ENCODE peak calls at places on chromosomes 1 and 21, in seven cellular contexts. One of them, this sample, is unnamed. For H3K9me3, the result is how much of the 10 kb centered on the place peaks cover.

GRCh38 chr1:237834048-237834447 is 56.7 kb downstream of the ZP4 start:
- DNase-seq in naive thymus-derived CD4-positive, alpha-beta T cell: no peak
- DNase-seq in adrenal gland: no peak
- DNase-seq in endothelial cell of umbilical vein: no peak
- DNase-seq in IMR-90: no peak
- DNase-seq in lung: no peak
- DNase-seq in uterus: no peak
- DNase-seq in this sample: no peak

GRCh38 chr1:88661188-88661587 is 22.9 kb upstream of the PKN2 start:
- DNase-seq in naive thymus-derived CD4-positive, alpha-beta T cell: no peak
- DNase-seq in adrenal gland: no peak
- DNase-seq in endothelial cell of umbilical vein: no peak
- DNase-seq in IMR-90: no peak
- DNase-seq in lung: no peak
- DNase-seq in uterus: no peak
- DNase-seq in this sample: no peak

GRCh38 chr1:183630748-183631147 is 4.8 kb downstream of the ARPC5 start:
- DNase-seq in naive thymus-derived CD4-positive, alpha-beta T cell: no peak
- DNase-seq in adrenal gland: no peak
- DNase-seq in endothelial cell of umbilical vein: no peak
- DNase-seq in IMR-90: peak
- DNase-seq in lung: no peak
- DNase-seq in uterus: no peak
- DNase-seq in this sample: no peak

GRCh38 chr1:112605633-112606327 is 13.2 kb downstream of the ST7L start:
- DNase-seq in naive thymus-derived CD4-positive, alpha-beta T cell: no peak
- DNase-seq in adrenal gland: no peak
- DNase-seq in endothelial cell of umbilical vein: no peak
- DNase-seq in IMR-90: no peak
- DNase-seq in lung: no peak
- DNase-seq in uterus: no peak
- DNase-seq in this sample: no peak

GRCh38 chr21:43687566-43688395 is 28.4 kb downstream of the RRP1B start:
- DNase-seq in naive thymus-derived CD4-positive, alpha-beta T cell: no peak
- DNase-seq in adrenal gland: no peak
- DNase-seq in endothelial cell of umbilical vein: no peak
- DNase-seq in IMR-90: no peak
- DNase-seq in lung: no peak
- DNase-seq in uterus: no peak
- DNase-seq in this sample: no peak

GRCh38 chr21:32771134-32771523 is 426 bp downstream of the PAXBP1 start:
- DNase-seq in naive thymus-derived CD4-positive, alpha-beta T cell: peak
- DNase-seq in adrenal gland: peak
- DNase-seq in endothelial cell of umbilical vein: no peak
- DNase-seq in IMR-90: peak
- DNase-seq in lung: peak
- DNase-seq in uterus: peak
- DNase-seq in this sample: peak

GRCh38 chr1:59180715-59181114 is 116.2 kb upstream of the FGGY start:
- DNase-seq in naive thymus-derived CD4-positive, alpha-beta T cell: no peak
- DNase-seq in adrenal gland: no peak
- DNase-seq in endothelial cell of umbilical vein: no peak
- DNase-seq in IMR-90: peak
- DNase-seq in lung: no peak
- DNase-seq in uterus: no peak
- DNase-seq in this sample: no peak

GRCh38 chr21:32585970-32586369 is 647 bp upstream of the TCP10L start:
- DNase-seq in naive thymus-derived CD4-positive, alpha-beta T cell: no peak
- DNase-seq in adrenal gland: no peak
- DNase-seq in endothelial cell of umbilical vein: no peak
- DNase-seq in IMR-90: no peak
- DNase-seq in lung: no peak
- DNase-seq in uterus: no peak
- DNase-seq in this sample: no peak

GRCh38 chr1:50023292-50024159 is at the start of gene AGBL4:
- DNase-seq in naive thymus-derived CD4-positive, alpha-beta T cell: no peak
- DNase-seq in adrenal gland: peak
- DNase-seq in endothelial cell of umbilical vein: peak
- DNase-seq in IMR-90: no peak
- DNase-seq in lung: peak
- DNase-seq in uterus: peak
- DNase-seq in this sample: peak

GRCh38 chr1:70034403-70034802 is 171.0 kb downstream of the LRRC40 start:
- DNase-seq in naive thymus-derived CD4-positive, alpha-beta T cell: no peak
- DNase-seq in adrenal gland: no peak
- DNase-seq in endothelial cell of umbilical vein: peak
- DNase-seq in IMR-90: peak
- DNase-seq in lung: no peak
- DNase-seq in uterus: no peak
- DNase-seq in this sample: no peak

GRCh38 chr1:25918615-25919014 is 12.4 kb upstream of the STMN1 start:
- DNase-seq in naive thymus-derived CD4-positive, alpha-beta T cell: no peak
- DNase-seq in adrenal gland: no peak
- DNase-seq in endothelial cell of umbilical vein: no peak
- DNase-seq in IMR-90: no peak
- DNase-seq in lung: no peak
- DNase-seq in uterus: no peak
- DNase-seq in this sample: no peak

GRCh38 chr21:43727571-43728466 is 8.9 kb downstream of the PDXK start:
- DNase-seq in naive thymus-derived CD4-positive, alpha-beta T cell: no peak
- DNase-seq in adrenal gland: peak
- DNase-seq in endothelial cell of umbilical vein: no peak
- DNase-seq in IMR-90: peak
- DNase-seq in lung: peak
- DNase-seq in uterus: peak
- DNase-seq in this sample: peak

GRCh38 chr1:9281071-9281827 is 11.4 kb upstream of the SPSB1 start:
- DNase-seq in naive thymus-derived CD4-positive, alpha-beta T cell: no peak
- DNase-seq in adrenal gland: no peak
- DNase-seq in endothelial cell of umbilical vein: no peak
- DNase-seq in IMR-90: no peak
- DNase-seq in lung: no peak
- DNase-seq in uterus: no peak
- DNase-seq in this sample: no peak

GRCh38 chr1:48572632-48573258 is 100.7 kb upstream of the SPATA6 start:
- DNase-seq in naive thymus-derived CD4-positive, alpha-beta T cell: no peak
- DNase-seq in adrenal gland: peak
- DNase-seq in endothelial cell of umbilical vein: peak
- DNase-seq in IMR-90: peak
- DNase-seq in lung: peak
- DNase-seq in uterus: peak
- DNase-seq in this sample: peak

GRCh38 chr1:98672184-98672583 is 10.7 kb downstream of the SNX7 start:
- DNase-seq in naive thymus-derived CD4-positive, alpha-beta T cell: no peak
- DNase-seq in adrenal gland: no peak
- DNase-seq in endothelial cell of umbilical vein: no peak
- DNase-seq in IMR-90: no peak
- DNase-seq in lung: no peak
- DNase-seq in uterus: no peak
- DNase-seq in this sample: no peak

GRCh38 chr1:247390996-247391395 is 25.0 kb upstream of the NLRP3 start:
- DNase-seq in naive thymus-derived CD4-positive, alpha-beta T cell: no peak
- DNase-seq in adrenal gland: no peak
- DNase-seq in endothelial cell of umbilical vein: no peak
- DNase-seq in IMR-90: no peak
- DNase-seq in lung: no peak
- DNase-seq in uterus: no peak
- DNase-seq in this sample: no peak

GRCh38 chr1:158067651-158068050 is 74.2 kb downstream of the KIRREL1 start:
- DNase-seq in naive thymus-derived CD4-positive, alpha-beta T cell: no peak
- DNase-seq in adrenal gland: peak
- DNase-seq in endothelial cell of umbilical vein: no peak
- DNase-seq in IMR-90: peak
- DNase-seq in lung: no peak
- DNase-seq in uterus: no peak
- DNase-seq in this sample: no peak

GRCh38 chr21:44853601-44854390 is 19.7 kb downstream of the PTTG1IP start:
- DNase-seq in naive thymus-derived CD4-positive, alpha-beta T cell: no peak
- DNase-seq in adrenal gland: no peak
- DNase-seq in endothelial cell of umbilical vein: no peak
- DNase-seq in IMR-90: no peak
- DNase-seq in lung: no peak
- DNase-seq in uterus: no peak
- DNase-seq in this sample: no peak

DNA sequence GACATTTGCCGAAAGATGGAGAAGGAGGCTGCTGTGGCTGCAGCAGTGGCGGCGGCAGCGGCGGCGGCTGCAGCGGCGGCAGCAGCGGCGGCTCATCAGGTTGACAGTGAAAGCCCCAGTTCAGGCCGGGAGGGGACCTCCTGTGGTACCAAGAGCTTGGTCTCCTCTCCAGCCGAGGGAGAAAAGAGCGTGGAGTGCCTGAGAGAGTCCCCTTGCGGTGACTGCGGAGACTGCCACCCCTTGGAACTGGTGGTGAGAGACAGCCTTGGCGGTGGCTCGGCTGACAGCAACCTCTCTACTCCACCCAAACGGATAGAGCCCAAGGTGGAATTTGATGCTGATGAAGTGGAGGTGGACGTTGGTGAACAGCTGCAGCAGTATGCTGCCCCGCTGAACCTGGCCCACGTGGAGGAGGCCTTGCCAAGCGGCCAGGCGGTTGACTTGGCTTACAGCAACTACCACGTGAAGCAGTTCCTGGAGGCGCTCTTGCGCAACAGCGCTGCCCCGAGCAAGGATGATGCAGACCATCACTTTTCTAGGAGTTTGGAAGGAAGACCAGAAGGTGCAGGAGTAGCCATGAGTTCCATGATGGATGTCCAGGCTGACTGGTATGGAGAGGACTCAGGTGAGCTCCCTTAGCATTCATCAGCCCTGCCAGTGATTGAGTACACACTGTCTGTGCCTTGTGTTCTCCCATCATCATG is 6.3 kb downstream of the ZBTB8B start:
- DNase-seq in naive thymus-derived CD4-positive, alpha-beta T cell: no peak
- DNase-seq in adrenal gland: no peak
- DNase-seq in endothelial cell of umbilical vein: no peak
- DNase-seq in IMR-90: no peak
- DNase-seq in lung: no peak
- DNase-seq in uterus: no peak
- DNase-seq in this sample: no peak
- H3K27ac ChIP-seq in naive thymus-derived CD4-positive, alpha-beta T cell: no peak
- H3K27ac ChIP-seq in adrenal gland: no peak
- H3K27ac ChIP-seq in endothelial cell of umbilical vein: no peak
- H3K27ac ChIP-seq in IMR-90: no peak
- H3K27ac ChIP-seq in lung: no peak
- H3K27ac ChIP-seq in uterus: no peak
- H3K27ac ChIP-seq in this sample: no peak

DNA sequence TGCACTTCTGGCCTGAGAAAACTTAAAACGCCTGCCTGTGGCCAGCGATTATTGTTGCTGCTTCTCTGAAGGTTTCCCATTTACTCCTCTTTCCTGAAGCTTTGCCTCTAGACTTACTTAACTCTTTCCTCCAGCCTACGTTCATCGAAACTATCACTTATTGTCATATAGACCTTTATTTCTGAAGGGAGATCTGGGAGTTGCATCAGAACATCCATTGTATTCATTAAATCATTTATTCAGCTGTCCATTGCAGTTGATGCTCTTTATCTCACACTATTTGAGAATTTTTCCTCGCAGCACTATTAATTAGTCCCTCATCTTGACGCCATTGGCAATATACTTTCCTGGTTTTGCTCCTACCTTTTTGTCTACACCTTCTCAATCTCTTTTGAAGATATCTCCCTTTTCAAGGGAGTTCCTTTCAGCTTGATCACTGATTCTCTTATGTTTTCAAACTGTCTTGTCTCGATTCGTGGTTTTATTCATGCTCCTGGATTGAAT is 730 bp upstream of the LRIF1 start:
- DNase-seq in naive thymus-derived CD4-positive, alpha-beta T cell: no peak
- DNase-seq in adrenal gland: no peak
- DNase-seq in endothelial cell of umbilical vein: no peak
- DNase-seq in IMR-90: no peak
- DNase-seq in lung: no peak
- DNase-seq in uterus: no peak
- DNase-seq in this sample: no peak
- H3K9me3 ChIP-seq in naive thymus-derived CD4-positive, alpha-beta T cell: under half
- H3K9me3 ChIP-seq in adrenal gland: under half
- H3K9me3 ChIP-seq in endothelial cell of umbilical vein: under half
- H3K9me3 ChIP-seq in IMR-90: under half
- H3K9me3 ChIP-seq in lung: under half
- H3K9me3 ChIP-seq in uterus: under half
- H3K9me3 ChIP-seq in this sample: under half

GRCh38 chr1:209642817-209643216 is 9.4 kb downstream of the LAMB3 start:
- DNase-seq in naive thymus-derived CD4-positive, alpha-beta T cell: no peak
- DNase-seq in adrenal gland: no peak
- DNase-seq in endothelial cell of umbilical vein: no peak
- DNase-seq in IMR-90: no peak
- DNase-seq in lung: no peak
- DNase-seq in uterus: no peak
- DNase-seq in this sample: no peak
- H3K27ac ChIP-seq in naive thymus-derived CD4-positive, alpha-beta T cell: no peak
- H3K27ac ChIP-seq in adrenal gland: peak
- H3K27ac ChIP-seq in endothelial cell of umbilical vein: no peak
- H3K27ac ChIP-seq in IMR-90: no peak
- H3K27ac ChIP-seq in lung: peak
- H3K27ac ChIP-seq in uterus: peak
- H3K27ac ChIP-seq in this sample: peak

GRCh38 chr1:4088676-4089075 is 188.6 kb upstream of the C1orf174 start:
- DNase-seq in naive thymus-derived CD4-positive, alpha-beta T cell: no peak
- DNase-seq in adrenal gland: no peak
- DNase-seq in endothelial cell of umbilical vein: no peak
- DNase-seq in IMR-90: no peak
- DNase-seq in lung: no peak
- DNase-seq in uterus: no peak
- DNase-seq in this sample: no peak
- H3K9me3 ChIP-seq in naive thymus-derived CD4-positive, alpha-beta T cell: under half
- H3K9me3 ChIP-seq in adrenal gland: under half
- H3K9me3 ChIP-seq in endothelial cell of umbilical vein: under half
- H3K9me3 ChIP-seq in IMR-90: half or more
- H3K9me3 ChIP-seq in lung: under half
- H3K9me3 ChIP-seq in uterus: under half
- H3K9me3 ChIP-seq in this sample: under half

DNA sequence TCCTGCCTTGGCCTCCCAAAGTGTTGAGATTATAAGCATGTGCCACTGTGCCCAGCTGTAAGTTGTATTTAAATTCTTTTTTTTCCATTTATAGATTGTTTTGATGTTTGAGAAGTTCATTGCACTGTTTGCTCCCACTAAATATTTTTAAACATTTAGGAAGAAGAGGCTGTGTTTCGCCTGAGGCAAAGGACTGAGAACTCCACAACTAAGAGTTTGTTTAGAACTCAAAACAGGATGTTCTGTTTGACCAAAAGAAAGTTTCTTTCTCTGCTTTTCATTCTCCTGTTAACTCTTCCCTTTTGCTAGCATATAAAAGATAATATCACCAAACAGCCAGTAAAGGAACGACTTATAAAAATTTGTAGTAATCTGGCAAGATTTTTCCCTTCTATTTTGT is 87.0 kb downstream of the RUNX1 start:
- DNase-seq in naive thymus-derived CD4-positive, alpha-beta T cell: no peak
- DNase-seq in adrenal gland: no peak
- DNase-seq in endothelial cell of umbilical vein: no peak
- DNase-seq in IMR-90: no peak
- DNase-seq in lung: no peak
- DNase-seq in uterus: no peak
- DNase-seq in this sample: no peak
- H3K27ac ChIP-seq in naive thymus-derived CD4-positive, alpha-beta T cell: peak
- H3K27ac ChIP-seq in adrenal gland: no peak
- H3K27ac ChIP-seq in endothelial cell of umbilical vein: no peak
- H3K27ac ChIP-seq in IMR-90: no peak
- H3K27ac ChIP-seq in lung: no peak
- H3K27ac ChIP-seq in uterus: no peak
- H3K27ac ChIP-seq in this sample: no peak

GRCh38 chr1:111193712-111194480 is 6.5 kb downstream of the DENND2D start:
- DNase-seq in naive thymus-derived CD4-positive, alpha-beta T cell: no peak
- DNase-seq in adrenal gland: no peak
- DNase-seq in endothelial cell of umbilical vein: no peak
- DNase-seq in IMR-90: peak
- DNase-seq in lung: no peak
- DNase-seq in uterus: no peak
- DNase-seq in this sample: no peak
- H3K9me3 ChIP-seq in naive thymus-derived CD4-positive, alpha-beta T cell: under half
- H3K9me3 ChIP-seq in adrenal gland: under half
- H3K9me3 ChIP-seq in endothelial cell of umbilical vein: under half
- H3K9me3 ChIP-seq in IMR-90: under half
- H3K9me3 ChIP-seq in lung: under half
- H3K9me3 ChIP-seq in uterus: under half
- H3K9me3 ChIP-seq in this sample: under half